ENCODE peak calls at places on chromosomes 16 and 17, in six cellular contexts. D, U, H, G, S and C are unnamed samples. For H3K4me1, the result is how much of the 10 kb centered on the place peaks cover.

GRCh38 chr17:6105608-6106007 is 35.4 kb downstream of the WSCD1 start:
- DNase-seq in D (no peak), U (no peak), H (no peak), G (no peak), S (no peak), C (no peak)

GRCh38 chr17:17161121-17161520 is 45.0 kb downstream of the PLD6 start:
- DNase-seq in D (no peak), U (no peak), H (peak), G (no peak), S (no peak), C (no peak)

GRCh38 chr16:53112015-53112414 is 57.2 kb downstream of the CHD9 start:
- DNase-seq in D (no peak), U (no peak), H (no peak), G (peak), S (no peak), C (no peak)

GRCh38 chr17:74527756-74528155 is 3.5 kb downstream of the CD300LB start:
- DNase-seq in D (peak), U (no peak), H (no peak), G (no peak), S (no peak), C (no peak)

GRCh38 chr16:67762385-67762784 is 43.3 kb upstream of the GFOD2 start:
- DNase-seq in D (no peak), U (no peak), H (no peak), G (no peak), S (no peak), C (no peak)

GRCh38 chr17:16968786-16969185 is 3.1 kb downstream of the TNFRSF13B start:
- DNase-seq in D (no peak), U (no peak), H (no peak), G (no peak), S (no peak), C (no peak)

GRCh38 chr16:61879306-61879705 is 156.9 kb downstream of the CDH8 start:
- DNase-seq in D (no peak), U (no peak), H (no peak), G (no peak), S (no peak), C (no peak)

GRCh38 chr16:78705694-78706093 is 606.2 kb downstream of the WWOX start:
- DNase-seq in D (no peak), U (no peak), H (no peak), G (peak), S (peak), C (no peak)

GRCh38 chr16:85878875-85879274 is 20.1 kb upstream of the IRF8 start:
- DNase-seq in D (no peak), U (no peak), H (no peak), G (peak), S (no peak), C (no peak)

DNA sequence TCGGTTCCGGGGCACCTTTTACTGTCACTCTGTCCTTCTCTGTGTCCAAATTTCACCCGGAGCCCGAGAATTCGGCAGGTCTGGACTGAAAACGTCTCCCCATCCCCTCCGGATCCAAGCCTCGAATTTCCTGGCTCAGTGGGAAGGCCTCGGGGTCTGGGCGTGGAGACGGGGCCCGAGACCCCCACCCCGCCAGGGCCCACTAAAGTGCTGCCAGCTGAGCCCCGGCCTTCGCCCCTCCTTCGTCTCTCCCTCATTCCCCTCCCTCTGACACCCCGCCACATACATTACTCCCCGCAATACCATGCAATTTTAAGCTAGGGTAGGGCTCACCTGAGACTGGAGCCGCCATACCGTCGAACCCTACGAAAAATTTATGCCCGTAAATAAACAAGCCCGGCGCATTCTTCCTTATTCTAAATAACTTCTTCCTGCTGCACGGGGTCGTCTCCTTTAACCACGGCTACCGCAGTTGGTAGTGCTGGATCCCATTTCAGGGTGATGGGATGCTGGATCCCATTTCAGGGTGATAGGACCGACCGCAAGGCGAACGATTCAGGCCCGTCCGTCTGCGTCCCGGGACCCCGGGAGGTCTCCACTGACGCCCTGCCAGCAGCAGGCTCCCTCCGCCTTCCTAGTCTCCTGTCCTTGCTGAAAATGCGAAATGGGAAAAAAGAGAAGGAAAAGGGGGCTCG is 4.4 kb upstream of the OR1F1 start:
- DNase-seq in D (no peak), U (no peak), H (no peak), G (peak), S (no peak), C (no peak)
- TF ChIP-seq CTCF in D (no peak), U (no peak), H (no peak), G (no peak), S (no peak), C (no peak)

DNA sequence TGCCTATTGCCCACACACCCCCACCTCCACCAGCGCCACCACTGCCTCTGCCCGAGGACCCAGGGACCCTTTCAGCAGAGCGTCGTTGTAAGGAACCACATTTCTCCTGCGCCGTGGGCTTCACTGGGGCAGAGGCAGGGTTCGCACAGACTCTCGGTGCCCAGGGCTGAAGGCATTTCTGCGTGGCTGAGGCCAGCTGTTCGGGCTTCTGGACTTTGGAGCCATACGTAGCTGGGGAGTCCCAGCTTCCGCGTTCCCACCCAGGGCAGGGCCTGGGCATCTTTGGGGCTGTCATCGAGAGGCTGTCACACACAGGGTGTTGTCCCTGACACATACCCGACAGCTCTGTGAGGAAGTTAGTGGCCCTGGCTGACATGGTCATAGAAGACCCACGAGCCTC is 16.0 kb upstream of the SMIM5 start:
- DNase-seq in D (no peak), U (no peak), H (no peak), G (no peak), S (no peak), C (no peak)
- H3K4me1 ChIP-seq in D (under half), U (under half), H (under half), G (under half), S (under half), C (under half)

DNA sequence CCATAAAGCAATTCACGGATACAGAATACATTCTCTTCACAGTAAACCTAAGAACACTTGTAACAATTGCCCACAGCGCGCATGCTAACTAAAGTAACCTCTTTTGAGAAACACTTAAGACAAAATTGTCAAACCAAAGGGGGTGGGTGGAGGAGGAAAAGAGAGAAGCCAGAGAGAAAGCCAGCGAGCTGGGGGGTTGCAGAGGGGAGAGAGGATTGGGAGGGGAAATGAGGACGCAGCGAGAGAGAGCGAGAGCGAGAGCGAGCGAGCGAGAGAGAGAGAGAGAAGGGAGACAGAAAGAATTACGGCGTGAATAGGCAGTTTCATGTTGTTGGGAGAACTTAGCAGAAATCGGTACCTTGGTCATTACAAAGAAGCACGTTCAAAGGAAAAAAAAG is 1.6 kb upstream of the HOXB7 start:
- DNase-seq in D (no peak), U (no peak), H (no peak), G (no peak), S (no peak), C (no peak)
- H3K4me3 ChIP-seq in D (peak), U (no peak), H (no peak), G (peak), S (no peak), C (peak)

DNA sequence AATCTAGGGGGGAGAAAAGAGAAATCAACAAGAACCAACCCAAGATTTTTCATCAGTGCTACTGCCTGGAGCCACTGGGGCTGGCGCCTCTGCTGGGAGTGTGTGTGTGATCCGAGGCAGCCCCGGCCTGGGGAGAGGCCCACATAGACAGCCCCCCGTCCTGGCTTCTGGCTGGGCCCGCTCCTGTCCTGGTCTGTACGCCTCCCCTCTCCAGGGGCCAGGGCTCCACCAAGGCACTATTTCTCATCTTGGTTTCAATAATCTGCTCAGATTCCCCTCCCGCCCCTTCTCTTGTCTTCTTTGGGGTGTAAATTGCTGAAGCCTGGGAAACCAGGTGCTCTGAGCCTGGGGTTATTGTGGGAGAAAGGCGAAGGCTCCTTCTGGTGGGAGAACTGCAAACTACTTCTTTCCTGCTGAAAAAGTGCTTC is 7.8 kb downstream of the BAHCC1 start:
- DNase-seq in D (no peak), U (no peak), H (no peak), G (no peak), S (no peak), C (no peak)
- TF ChIP-seq CTCF in D (no peak), U (no peak), H (no peak), G (peak), S (peak), C (no peak)

GRCh38 chr16:31875112-31875803 is 1.7 kb downstream of the ZNF267 start:
- DNase-seq in D (no peak), U (no peak), H (no peak), G (peak), S (peak), C (no peak)

GRCh38 chr16:31876955-31877828 is 3.6 kb downstream of the ZNF267 start:
- DNase-seq in D (no peak), U (no peak), H (no peak), G (peak), S (no peak), C (no peak)

GRCh38 chr16:31880322-31880979 is 6.8 kb downstream of the ZNF267 start:
- DNase-seq in D (no peak), U (peak), H (no peak), G (peak), S (peak), C (no peak)

GRCh38 chr16:31877876-31878642 is 4.5 kb downstream of the ZNF267 start:
- DNase-seq in D (no peak), U (no peak), H (no peak), G (no peak), S (no peak), C (no peak)

GRCh38 chr16:31879937-31880321 is 6.3 kb downstream of the ZNF267 start:
- DNase-seq in D (no peak), U (no peak), H (no peak), G (no peak), S (no peak), C (no peak)
- H3K4me1 ChIP-seq in D (half or more), U (half or more), H (under half), G (under half), S (half or more), C (half or more)

DNA sequence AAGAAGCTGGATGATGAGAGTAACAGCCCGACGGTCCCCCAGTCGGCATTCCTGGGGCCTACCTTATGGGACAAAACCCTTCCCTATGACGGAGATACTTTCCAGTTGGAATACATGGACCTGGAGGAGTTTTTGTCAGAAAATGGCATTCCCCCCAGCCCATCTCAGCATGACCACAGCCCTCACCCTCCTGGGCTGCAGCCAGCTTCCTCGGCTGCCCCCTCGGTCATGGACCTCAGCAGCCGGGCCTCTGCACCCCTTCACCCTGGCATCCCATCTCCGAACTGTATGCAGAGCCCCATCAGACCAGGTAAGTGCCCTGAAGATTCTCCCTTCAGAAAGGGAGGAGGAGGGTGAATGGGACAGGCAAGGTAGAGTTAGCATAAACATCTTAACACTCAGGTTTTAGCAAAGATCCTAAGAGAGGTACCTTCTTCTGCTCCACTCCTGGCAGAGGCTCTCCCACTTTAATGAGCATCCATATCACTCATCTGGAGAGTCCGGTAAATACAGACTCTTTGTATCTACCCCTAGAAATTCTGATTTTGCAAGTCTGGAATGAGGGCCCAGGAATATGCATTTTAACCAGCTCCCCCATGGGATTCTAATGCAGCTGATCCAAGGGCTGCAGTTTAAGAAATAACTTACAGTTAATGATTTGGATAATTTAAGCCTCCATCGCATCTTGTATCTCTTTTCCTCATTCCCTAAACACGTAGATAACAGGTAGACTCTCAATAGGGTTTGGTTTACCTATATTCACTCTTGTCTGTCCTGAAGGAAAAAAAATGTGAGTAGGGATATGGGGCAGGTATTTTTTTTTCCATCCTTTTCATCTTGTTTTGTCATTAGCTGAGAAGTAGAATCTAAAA is 3.3 kb downstream of the HLF start:
- DNase-seq in D (no peak), U (no peak), H (no peak), G (no peak), S (no peak), C (no peak)
- H3K4me3 ChIP-seq in D (peak), U (peak), H (no peak), G (no peak), S (no peak), C (peak)

DNA sequence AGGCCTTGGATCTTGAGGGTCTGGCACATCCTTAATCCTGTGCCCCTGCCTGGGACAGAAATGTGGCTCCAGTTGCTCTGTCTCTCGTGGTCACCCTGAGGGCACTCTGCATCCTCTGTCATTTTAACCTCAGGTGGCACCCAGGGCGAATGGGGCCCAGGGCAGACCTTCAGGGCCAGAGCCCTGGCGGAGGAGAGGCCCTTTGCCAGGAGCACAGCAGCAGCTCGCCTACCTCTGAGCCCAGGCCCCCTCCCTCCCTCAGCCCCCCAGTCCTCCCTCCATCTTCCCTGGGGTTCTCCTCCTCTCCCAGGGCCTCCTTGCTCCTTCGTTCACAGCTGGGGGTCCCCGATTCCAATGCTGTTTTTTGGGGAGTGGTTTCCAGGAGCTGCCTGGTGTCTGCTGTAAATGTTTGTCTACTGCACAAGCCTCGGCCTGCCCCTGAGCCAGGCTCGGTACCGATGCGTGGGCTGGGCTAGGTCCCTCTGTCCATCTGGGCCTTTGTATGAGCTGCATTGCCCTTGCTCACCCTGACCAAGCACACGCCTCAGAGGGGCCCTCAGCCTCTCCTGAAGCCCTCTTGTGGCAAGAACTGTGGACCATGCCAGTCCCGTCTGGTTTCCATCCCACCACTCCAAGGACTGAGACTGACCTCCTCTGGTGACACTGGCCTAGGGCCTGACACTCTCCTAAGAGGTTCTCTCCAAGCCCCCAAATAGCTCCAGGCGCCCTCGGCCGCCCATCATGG is 4.0 kb upstream of the ADGRG3 start:
- DNase-seq in D (no peak), U (no peak), H (peak), G (no peak), S (no peak), C (no peak)
- TF ChIP-seq CTCF in D (no peak), U (no peak), H (no peak), G (no peak), S (peak), C (no peak)

GRCh38 chr17:72852267-72852945 is 240.1 kb downstream of the SLC39A11 start:
- DNase-seq in D (no peak), U (no peak), H (no peak), G (no peak), S (no peak), C (no peak)

GRCh38 chr17:72846399-72846798 is 246.1 kb downstream of the SLC39A11 start:
- DNase-seq in D (no peak), U (no peak), H (no peak), G (no peak), S (no peak), C (no peak)

GRCh38 chr17:72853438-72854415 is 238.8 kb downstream of the SLC39A11 start:
- DNase-seq in D (no peak), U (no peak), H (no peak), G (no peak), S (no peak), C (no peak)

GRCh38 chr17:72850410-72850809 is 242.1 kb downstream of the SLC39A11 start:
- DNase-seq in D (no peak), U (no peak), H (no peak), G (peak), S (no peak), C (no peak)
- H3K4me1 ChIP-seq in D (under half), U (under half), H (under half), G (under half), S (under half), C (under half)